ENCODE peak calls at places on chromosomes 12 and 14, in four cellular contexts. One of them, this sample, is unnamed.

GRCh38 chr12:105317453-105317852 is 13.0 kb upstream of the C12orf75 start:
- DNase-seq in nucleus accumbens: no peak
- DNase-seq in GM23248: peak; percentile 90
- DNase-seq in NCI-H1092 treated with DMSO at 0.1 percent for 48 hours: no peak
- DNase-seq in this sample: no peak

GRCh38 chr12:12376636-12377448 is 20.0 kb downstream of the BORCS5 start:
- DNase-seq in nucleus accumbens: no peak
- DNase-seq in GM23248: peak; percentile 84
- DNase-seq in NCI-H1092 treated with DMSO at 0.1 percent for 48 hours: peak; percentile 86
- DNase-seq in this sample: peak; percentile 92

GRCh38 chr14:55438066-55438683 is 2.2 kb downstream of the TBPL2 start:
- DNase-seq in GM23248: peak; percentile 85
- DNase-seq in NCI-H1092 treated with DMSO at 0.1 percent for 48 hours: peak; percentile 65
- DNase-seq in nucleus accumbens: no peak
- DNase-seq in this sample: peak; percentile 61

GRCh38 chr14:104116544-104117340 is 21.6 kb upstream of the KIF26A start:
- DNase-seq in nucleus accumbens: no peak
- DNase-seq in GM23248: no peak
- DNase-seq in NCI-H1092 treated with DMSO at 0.1 percent for 48 hours: no peak
- DNase-seq in this sample: no peak

GRCh38 chr14:91295276-91295845 is 50.9 kb upstream of the GPR68 start:
- DNase-seq in nucleus accumbens: no peak
- DNase-seq in NCI-H1092 treated with DMSO at 0.1 percent for 48 hours: no peak
- DNase-seq in GM23248: no peak
- DNase-seq in this sample: no peak

GRCh38 chr12:91406920-91407341 is 224.3 kb upstream of the DCN start:
- DNase-seq in nucleus accumbens: no peak
- DNase-seq in NCI-H1092 treated with DMSO at 0.1 percent for 48 hours: no peak
- DNase-seq in GM23248: peak; percentile 25
- DNase-seq in this sample: no peak

GRCh38 chr14:69850086-69850735 is 29.0 kb upstream of the SMOC1 start:
- DNase-seq in nucleus accumbens: no peak
- DNase-seq in GM23248: no peak
- DNase-seq in NCI-H1092 treated with DMSO at 0.1 percent for 48 hours: no peak
- DNase-seq in this sample: no peak

GRCh38 chr12:50925342-50925651 is 27.0 kb upstream of the HIGD1C start:
- DNase-seq in nucleus accumbens: no peak
- DNase-seq in NCI-H1092 treated with DMSO at 0.1 percent for 48 hours: peak; percentile 44
- DNase-seq in GM23248: no peak
- DNase-seq in this sample: peak; percentile 26

GRCh38 chr14:89672636-89673279 is 255.7 kb upstream of the FOXN3 start:
- DNase-seq in GM23248: no peak
- DNase-seq in nucleus accumbens: no peak
- DNase-seq in NCI-H1092 treated with DMSO at 0.1 percent for 48 hours: no peak
- DNase-seq in this sample: no peak

GRCh38 chr12:54126696-54127537 is 61.9 kb downstream of the SMUG1 start:
- DNase-seq in nucleus accumbens: peak; percentile 2
- DNase-seq in NCI-H1092 treated with DMSO at 0.1 percent for 48 hours: no peak
- DNase-seq in GM23248: peak; percentile 83
- DNase-seq in this sample: no peak

GRCh38 chr14:96581902-96582640 is 79.9 kb downstream of the PAPOLA start:
- DNase-seq in nucleus accumbens: no peak
- DNase-seq in NCI-H1092 treated with DMSO at 0.1 percent for 48 hours: no peak
- DNase-seq in GM23248: peak; percentile 14
- DNase-seq in this sample: no peak

GRCh38 chr12:132484891-132485441 is 5.0 kb upstream of the FBRSL1 start:
- DNase-seq in nucleus accumbens: no peak
- DNase-seq in NCI-H1092 treated with DMSO at 0.1 percent for 48 hours: no peak
- DNase-seq in GM23248: no peak
- DNase-seq in this sample: no peak

GRCh38 chr12:47942327-47943230 is 20.8 kb upstream of the TMEM106C start:
- DNase-seq in nucleus accumbens: no peak
- DNase-seq in NCI-H1092 treated with DMSO at 0.1 percent for 48 hours: peak; percentile 17
- DNase-seq in GM23248: peak; percentile 27
- DNase-seq in this sample: no peak

GRCh38 chr12:49807991-49808580 is 20.1 kb downstream of the NCKAP5L start:
- DNase-seq in NCI-H1092 treated with DMSO at 0.1 percent for 48 hours: no peak
- DNase-seq in GM23248: no peak
- DNase-seq in nucleus accumbens: no peak
- DNase-seq in this sample: no peak

GRCh38 chr12:95205685-95206084 is 11.6 kb downstream of the FGD6 start:
- DNase-seq in NCI-H1092 treated with DMSO at 0.1 percent for 48 hours: no peak
- DNase-seq in GM23248: peak; percentile 92
- DNase-seq in nucleus accumbens: no peak
- DNase-seq in this sample: no peak

GRCh38 chr14:74425525-74426201 is 347 bp downstream of the SYNDIG1L start:
- DNase-seq in nucleus accumbens: no peak
- DNase-seq in GM23248: peak; percentile 55
- DNase-seq in NCI-H1092 treated with DMSO at 0.1 percent for 48 hours: no peak
- DNase-seq in this sample: no peak

GRCh38 chr14:22106700-22107697 is 433.4 kb upstream of the OR4E1 start:
- DNase-seq in NCI-H1092 treated with DMSO at 0.1 percent for 48 hours: no peak
- DNase-seq in GM23248: no peak
- DNase-seq in nucleus accumbens: no peak
- DNase-seq in this sample: no peak